ENCODE peak calls at places on chromosomes 1 and 21, in four cellular contexts. L is HFFc6, S is A549, P is testis. M is an unnamed sample.

GRCh38 chr1:227766015-227766634 is 30.9 kb downstream of the SNAP47 start:
- DNase-seq in L (peak; percentile 31), S (no peak), P (no peak), M (no peak)

GRCh38 chr1:161305872-161306519 is 3.8 kb downstream of the MPZ start:
- DNase-seq in L (no peak), S (no peak), P (peak; percentile 81), M (peak; percentile 80)

GRCh38 chr1:38297852-38298251 is 251.3 kb upstream of the POU3F1 start:
- DNase-seq in L (no peak), S (no peak), P (no peak), M (no peak)

GRCh38 chr1:50271337-50271736 is 151.9 kb downstream of the DMRTA2 start:
- DNase-seq in L (no peak), S (no peak), P (no peak), M (no peak)

GRCh38 chr1:223664106-223664505 is 1.4 kb downstream of the CAPN8 start:
- DNase-seq in L (no peak), S (no peak), P (no peak), M (no peak)

GRCh38 chr1:168481586-168481985 is 62.2 kb downstream of the XCL2 start:
- DNase-seq in L (no peak), S (no peak), P (no peak), M (no peak)

GRCh38 chr1:41578712-41579335 is 94.3 kb upstream of the EDN2 start:
- DNase-seq in L (peak; percentile 32), S (peak; percentile 58), P (no peak), M (no peak)

GRCh38 chr1:10506677-10507047 is 31.9 kb downstream of the PEX14 start:
- DNase-seq in L (no peak), S (no peak), P (no peak), M (no peak)

GRCh38 chr1:234713859-234714258 is 103.9 kb upstream of the IRF2BP2 start:
- DNase-seq in L (no peak), S (no peak), P (no peak), M (no peak)

GRCh38 chr1:231107600-231108326 is 54.1 kb upstream of the TRIM67 start:
- DNase-seq in L (no peak), S (no peak), P (no peak), M (no peak)

GRCh38 chr1:63322248-63322943 is at the start of gene FOXD3:
- DNase-seq in L (peak; percentile 12), S (peak; percentile 41), P (peak; percentile 73), M (peak; percentile 78)

GRCh38 chr1:209839875-209840491 is 12.2 kb downstream of the UTP25 start:
- DNase-seq in L (peak; percentile 93), S (peak; percentile 87), P (no peak), M (no peak)

GRCh38 chr1:228463559-228464455 is 23.4 kb upstream of the RNF187 start:
- DNase-seq in L (no peak), S (peak; percentile 77), P (peak; percentile 48), M (no peak)

GRCh38 chr1:1400576-1401456 is 1.7 kb upstream of the CCNL2 start:
- DNase-seq in L (no peak), S (no peak), P (no peak), M (no peak)

GRCh38 chr1:35324486-35324885 is 56.0 kb downstream of the ZMYM4 start:
- DNase-seq in L (peak; percentile 16), S (no peak), P (no peak), M (no peak)

DNA sequence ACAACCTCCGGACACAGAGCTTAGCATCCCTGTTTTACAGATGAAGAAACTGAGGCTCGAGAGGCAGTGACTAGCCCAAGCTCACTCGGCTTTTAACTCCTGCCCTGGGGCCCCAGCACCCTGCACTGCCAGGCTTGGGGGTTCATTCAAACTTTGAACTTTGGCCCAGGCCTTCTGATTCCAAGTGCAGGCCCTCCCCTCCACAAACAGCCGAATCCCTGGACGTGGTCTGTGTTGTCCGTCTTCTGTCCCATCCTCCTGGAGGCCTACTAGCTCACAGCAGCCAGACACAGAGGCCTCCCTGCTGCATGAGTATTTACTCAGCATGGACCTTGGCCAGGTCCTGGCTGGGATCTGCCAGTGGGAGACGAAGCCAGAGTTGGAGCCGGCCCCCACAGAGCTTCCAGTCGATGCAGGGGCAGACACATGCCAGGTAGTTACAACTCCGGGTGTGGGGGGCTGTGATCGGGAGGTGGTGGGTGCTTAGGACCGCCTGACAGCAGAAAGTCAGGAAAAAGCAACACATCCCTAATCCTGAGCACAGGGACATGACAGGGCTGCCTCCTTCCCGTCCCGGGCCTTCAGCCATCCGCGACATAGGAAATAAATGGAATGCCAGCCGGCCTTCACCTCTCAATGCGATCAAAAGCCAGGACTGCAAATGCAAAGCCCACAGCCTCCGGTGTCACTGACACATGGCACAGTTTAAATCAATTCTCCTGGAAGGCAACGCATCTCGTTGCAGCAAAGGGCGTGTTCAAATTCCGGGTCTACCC is 7.4 kb downstream of the IFFO2 start:
- DNase-seq in L (peak; percentile 50), S (no peak), P (peak; percentile 34), M (no peak)
- TF ChIP-seq CTCF in L (no peak), S (no peak), P (no peak), M (no peak)

DNA sequence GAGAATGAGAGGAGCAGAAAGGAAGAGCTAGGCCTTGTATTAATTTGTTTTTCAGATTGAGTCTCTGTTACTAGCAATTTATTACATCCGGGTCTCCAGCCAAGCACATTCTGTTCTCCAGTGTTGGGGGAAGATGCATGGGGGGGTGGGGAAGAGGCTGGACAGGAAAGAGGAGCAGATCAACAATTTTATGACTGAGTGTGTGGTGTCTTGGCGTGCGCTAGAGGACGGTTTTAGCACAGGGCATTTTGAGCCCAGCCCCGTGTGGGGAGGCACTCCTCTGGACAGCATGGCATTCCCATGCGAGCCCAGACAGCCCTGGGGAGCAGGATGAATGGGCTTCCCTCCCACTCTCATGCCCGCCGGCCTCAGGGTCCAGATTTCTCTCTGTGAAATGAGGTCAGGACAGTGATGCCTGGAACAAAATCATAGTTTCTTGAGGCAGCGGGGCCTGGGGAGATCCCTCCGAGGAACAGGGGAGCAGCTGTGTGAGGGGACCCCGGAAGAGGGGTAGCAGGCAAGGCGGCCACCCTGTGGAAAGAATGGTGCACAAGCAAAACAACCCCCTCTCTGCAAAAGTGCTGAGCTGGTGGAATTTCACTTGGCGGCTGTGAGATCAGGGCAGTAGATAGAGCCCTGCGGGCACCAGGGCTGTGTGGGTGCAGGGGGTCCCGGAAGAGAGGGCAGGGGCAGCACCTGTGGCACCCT is 16.3 kb downstream of the SOX13 start:
- DNase-seq in L (peak; percentile 50), S (no peak), P (peak; percentile 81), M (no peak)
- TF ChIP-seq CTCF in L (peak; percentile 9), S (no peak), P (no peak), M (no peak)

DNA sequence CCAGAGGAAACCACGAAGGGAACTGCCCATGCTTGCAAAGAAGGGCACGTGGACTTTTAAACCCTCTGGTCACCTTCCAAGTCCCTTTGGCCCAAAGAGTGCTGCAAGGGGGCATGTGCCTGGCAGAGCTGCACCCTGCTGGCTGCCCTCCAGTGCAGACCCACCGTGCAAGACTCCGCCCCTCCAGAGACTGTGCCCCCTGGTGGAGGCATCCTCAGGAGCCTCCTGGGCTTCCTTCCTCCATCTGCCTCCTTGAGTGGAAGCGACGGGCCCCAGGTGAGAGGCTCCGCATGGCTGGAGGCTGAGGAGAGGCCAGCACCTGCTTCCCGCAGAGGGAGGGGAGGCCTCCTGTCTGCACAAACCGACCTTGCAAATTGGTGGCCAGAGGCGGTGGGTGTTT is 100.7 kb downstream of the CRYAA start:
- DNase-seq in L (no peak), S (no peak), P (no peak), M (no peak)
- TF ChIP-seq CTCF in L (peak; percentile 49), S (no peak), P (no peak), M (peak; percentile 41)

GRCh38 chr1:3703786-3704396 is 48.4 kb upstream of the CCDC27 start:
- DNase-seq in L (no peak), S (no peak), P (no peak), M (no peak)

GRCh38 chr1:3702990-3703728 is 49.1 kb upstream of the CCDC27 start:
- DNase-seq in L (peak; percentile 40), S (no peak), P (no peak), M (no peak)

GRCh38 chr1:3705341-3705950 is 46.8 kb upstream of the CCDC27 start:
- DNase-seq in L (no peak), S (no peak), P (no peak), M (no peak)

GRCh38 chr1:3700631-3701030 is 48.3 kb downstream of the TP73 start:
- DNase-seq in L (no peak), S (no peak), P (no peak), M (no peak)

GRCh38 chr1:3702528-3702927 is 49.7 kb upstream of the CCDC27 start:
- DNase-seq in L (no peak), S (no peak), P (no peak), M (no peak)
- TF ChIP-seq CTCF in L (no peak), S (no peak), P (no peak), M (no peak)

DNA sequence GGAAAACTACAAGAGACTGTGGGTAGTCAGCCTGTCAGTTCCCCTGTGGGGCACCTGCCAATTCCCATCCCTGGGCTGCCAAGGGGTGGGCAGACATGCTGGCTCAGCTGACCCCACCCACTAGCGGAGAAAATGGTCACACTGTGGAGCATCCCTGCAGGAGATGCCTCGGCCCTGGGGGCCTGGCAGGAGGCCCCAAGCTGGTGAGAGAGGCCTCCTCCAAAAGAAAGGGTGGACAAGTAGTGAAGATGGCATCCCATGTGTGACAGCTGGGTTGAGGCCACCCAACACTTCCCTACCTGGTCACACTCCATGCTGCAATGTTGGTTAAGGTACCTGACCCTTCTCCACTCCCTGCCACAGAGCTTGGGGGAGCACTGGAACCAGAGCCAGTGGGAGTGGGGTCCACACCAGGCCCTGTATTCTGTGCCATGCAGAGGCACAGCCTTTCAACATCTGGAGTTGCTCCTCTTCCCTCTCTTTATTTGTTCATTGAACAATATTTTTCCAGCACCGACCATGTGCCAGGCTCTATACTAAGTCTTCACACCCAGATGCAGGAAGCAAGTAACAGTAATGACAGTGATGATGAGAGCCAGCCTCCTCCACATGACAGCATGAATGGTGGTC is 59.5 kb downstream of the KLHDC7A start:
- DNase-seq in L (no peak), S (no peak), P (no peak), M (peak; percentile 31)
- TF ChIP-seq CTCF in L (no peak), S (no peak), P (no peak), M (no peak)

GRCh38 chr1:170660281-170660713 is 3.6 kb upstream of the PRRX1 start:
- DNase-seq in L (no peak), S (no peak), P (no peak), M (no peak)
- TF ChIP-seq CTCF in L (no peak), S (no peak), P (no peak), M (no peak)

DNA sequence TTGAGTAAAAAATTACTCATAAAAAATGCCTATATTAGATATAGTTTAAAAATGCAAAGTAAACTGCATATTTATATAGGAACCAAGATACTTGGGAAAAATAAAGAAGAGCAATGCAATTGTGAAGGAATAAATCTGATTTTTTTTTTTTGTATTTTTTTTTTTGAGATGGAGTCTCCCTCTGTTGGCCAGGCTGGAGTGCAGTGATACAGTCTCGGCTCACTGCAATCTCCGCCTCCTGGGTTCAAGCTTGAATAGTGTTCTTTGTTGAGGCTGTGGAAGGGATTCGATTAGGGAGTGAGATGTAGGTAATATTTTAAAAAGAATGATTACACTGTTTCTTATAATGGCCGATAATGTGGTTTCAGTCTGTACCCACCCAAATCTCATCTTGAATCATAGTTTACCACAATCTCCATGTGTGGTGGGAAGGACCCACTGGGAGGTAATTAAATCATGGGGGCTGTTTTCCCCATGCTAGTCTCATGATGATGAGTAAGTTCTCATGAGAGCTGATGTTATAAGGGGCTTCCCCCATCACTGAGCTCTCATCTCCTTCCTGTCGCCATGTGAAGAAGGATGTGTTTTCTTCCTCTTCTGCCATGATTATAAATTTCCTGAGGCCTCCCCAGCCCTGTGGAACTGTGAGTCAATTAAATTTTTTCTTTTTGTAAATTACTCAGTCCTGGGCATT is 1765.9 kb downstream of the PLA2G4A start:
- DNase-seq in L (no peak), S (no peak), P (peak; percentile 18), M (no peak)
- TF ChIP-seq CTCF in L (peak; percentile 30), S (no peak), P (no peak), M (peak; percentile 53)